ENCODE peak calls at places on chromosomes 7 and 10, in eight cellular contexts. One of them, this sample, is unnamed.

GRCh38 chr7:127922661-127923060 is 108.6 kb downstream of the LRRC4 start:
- DNase-seq in sigmoid colon: no peak
- DNase-seq in ovary: no peak
- DNase-seq in GM12878: no peak
- DNase-seq in A549: no peak
- DNase-seq in K562: no peak
- DNase-seq in stomach: no peak
- DNase-seq in transverse colon: no peak
- DNase-seq in this sample: no peak

GRCh38 chr10:34555653-34556052 is 259.4 kb downstream of the PARD3 start:
- DNase-seq in sigmoid colon: no peak
- DNase-seq in ovary: no peak
- DNase-seq in GM12878: no peak
- DNase-seq in A549: peak; percentile 71
- DNase-seq in K562: no peak
- DNase-seq in stomach: no peak
- DNase-seq in transverse colon: no peak
- DNase-seq in this sample: no peak

GRCh38 chr7:103918928-103919868 is 70.3 kb downstream of the RELN start:
- DNase-seq in sigmoid colon: no peak
- DNase-seq in ovary: no peak
- DNase-seq in GM12878: no peak
- DNase-seq in A549: no peak
- DNase-seq in K562: peak; percentile 26
- DNase-seq in stomach: no peak
- DNase-seq in transverse colon: no peak
- DNase-seq in this sample: no peak

GRCh38 chr7:114444196-114444595 is 29.6 kb downstream of the FOXP2 start:
- DNase-seq in sigmoid colon: no peak
- DNase-seq in ovary: no peak
- DNase-seq in GM12878: no peak
- DNase-seq in A549: no peak
- DNase-seq in K562: no peak
- DNase-seq in stomach: no peak
- DNase-seq in transverse colon: no peak
- DNase-seq in this sample: no peak

GRCh38 chr7:77482015-77482414 is 55.1 kb upstream of the PTPN12 start:
- DNase-seq in sigmoid colon: no peak
- DNase-seq in ovary: no peak
- DNase-seq in GM12878: no peak
- DNase-seq in A549: peak; percentile 94
- DNase-seq in K562: no peak
- DNase-seq in stomach: peak; percentile 69
- DNase-seq in transverse colon: peak; percentile 66
- DNase-seq in this sample: no peak

GRCh38 chr7:121853307-121853706 is 19.7 kb upstream of the PTPRZ1 start:
- DNase-seq in sigmoid colon: no peak
- DNase-seq in ovary: no peak
- DNase-seq in GM12878: no peak
- DNase-seq in A549: no peak
- DNase-seq in K562: no peak
- DNase-seq in stomach: no peak
- DNase-seq in transverse colon: no peak
- DNase-seq in this sample: no peak

GRCh38 chr10:14185501-14186045 is 145.2 kb downstream of the FRMD4A start:
- DNase-seq in sigmoid colon: no peak
- DNase-seq in ovary: no peak
- DNase-seq in GM12878: peak; percentile 86
- DNase-seq in A549: peak; percentile 33
- DNase-seq in K562: peak; percentile 40
- DNase-seq in stomach: no peak
- DNase-seq in transverse colon: no peak
- DNase-seq in this sample: no peak

GRCh38 chr10:79285315-79286185 is 61.7 kb upstream of the PPIF start:
- DNase-seq in sigmoid colon: no peak
- DNase-seq in ovary: no peak
- DNase-seq in GM12878: peak; percentile 91
- DNase-seq in A549: no peak
- DNase-seq in K562: no peak
- DNase-seq in stomach: no peak
- DNase-seq in transverse colon: no peak
- DNase-seq in this sample: no peak

GRCh38 chr7:51070163-51070562 is 246.4 kb downstream of the COBL start:
- DNase-seq in sigmoid colon: no peak
- DNase-seq in ovary: no peak
- DNase-seq in GM12878: no peak
- DNase-seq in A549: no peak
- DNase-seq in K562: no peak
- DNase-seq in stomach: no peak
- DNase-seq in transverse colon: no peak
- DNase-seq in this sample: no peak

GRCh38 chr7:38383281-38383680 is 109.8 kb upstream of the TARP start:
- DNase-seq in sigmoid colon: no peak
- DNase-seq in ovary: no peak
- DNase-seq in GM12878: no peak
- DNase-seq in A549: no peak
- DNase-seq in K562: no peak
- DNase-seq in stomach: no peak
- DNase-seq in transverse colon: no peak
- DNase-seq in this sample: no peak

GRCh38 chr7:38385682-38386081 is 112.2 kb upstream of the TARP start:
- DNase-seq in sigmoid colon: no peak
- DNase-seq in ovary: no peak
- DNase-seq in GM12878: no peak
- DNase-seq in A549: no peak
- DNase-seq in K562: no peak
- DNase-seq in stomach: no peak
- DNase-seq in transverse colon: no peak
- DNase-seq in this sample: no peak

GRCh38 chr7:38382627-38383026 is 109.2 kb upstream of the TARP start:
- DNase-seq in sigmoid colon: no peak
- DNase-seq in ovary: no peak
- DNase-seq in GM12878: no peak
- DNase-seq in A549: no peak
- DNase-seq in K562: no peak
- DNase-seq in stomach: no peak
- DNase-seq in transverse colon: no peak
- DNase-seq in this sample: no peak
- TF ChIP-seq EP300 in sigmoid colon: no peak
- TF ChIP-seq EP300 in ovary: no peak
- TF ChIP-seq EP300 in GM12878: no peak
- TF ChIP-seq EP300 in A549: no peak
- TF ChIP-seq EP300 in K562: no peak
- TF ChIP-seq EP300 in stomach: no peak
- TF ChIP-seq EP300 in transverse colon: no peak
- TF ChIP-seq EP300 in this sample: no peak

GRCh38 chr10:29621161-29621560 is 13.6 kb downstream of the SVIL start:
- DNase-seq in sigmoid colon: peak; percentile 66
- DNase-seq in ovary: peak; percentile 53
- DNase-seq in GM12878: no peak
- DNase-seq in A549: peak; percentile 15
- DNase-seq in K562: no peak
- DNase-seq in stomach: no peak
- DNase-seq in transverse colon: no peak
- DNase-seq in this sample: peak; percentile 81
- TF ChIP-seq POLR2A in sigmoid colon: no peak
- TF ChIP-seq POLR2A in ovary: no peak
- TF ChIP-seq POLR2A in GM12878: no peak
- TF ChIP-seq POLR2A in A549: no peak
- TF ChIP-seq POLR2A in K562: no peak
- TF ChIP-seq POLR2A in stomach: no peak
- TF ChIP-seq POLR2A in transverse colon: no peak
- TF ChIP-seq POLR2A in this sample: no peak

DNA sequence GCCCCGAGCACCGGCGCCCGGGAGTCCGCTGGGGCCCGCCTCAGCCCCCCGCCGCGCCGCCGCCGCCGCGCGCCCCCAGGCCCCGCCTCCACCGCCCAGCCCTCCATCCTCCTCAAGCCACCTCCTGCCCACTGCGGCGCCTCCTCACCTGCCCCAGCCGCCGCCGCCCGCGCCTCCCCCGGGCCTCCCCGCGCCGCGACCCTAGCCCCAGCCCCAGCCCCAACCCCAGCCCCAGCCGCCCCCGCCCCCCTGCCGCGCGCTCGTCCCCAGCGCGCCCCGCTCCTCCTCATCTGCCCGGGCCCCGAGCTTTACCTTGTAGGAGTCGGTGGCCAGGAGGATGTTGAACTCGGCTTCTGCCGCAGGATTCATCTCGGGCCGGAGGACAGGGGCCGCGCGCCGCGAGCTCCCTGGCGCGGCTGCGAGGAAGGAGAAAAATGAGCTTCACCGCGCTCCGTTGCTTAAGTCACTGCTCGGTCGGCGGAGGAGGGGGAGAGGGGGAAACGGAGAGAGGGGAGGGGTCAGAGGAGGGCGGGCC is at the start of gene NAMPT:
- DNase-seq in sigmoid colon: peak; percentile 82
- DNase-seq in ovary: peak; percentile 71
- DNase-seq in GM12878: no peak
- DNase-seq in A549: no peak
- DNase-seq in K562: peak; percentile 79
- DNase-seq in stomach: peak; percentile 59
- DNase-seq in transverse colon: peak; percentile 60
- DNase-seq in this sample: peak; percentile 97
- TF ChIP-seq EP300 in sigmoid colon: no peak
- TF ChIP-seq EP300 in ovary: no peak
- TF ChIP-seq EP300 in GM12878: no peak
- TF ChIP-seq EP300 in A549: no peak
- TF ChIP-seq EP300 in K562: no peak
- TF ChIP-seq EP300 in stomach: no peak
- TF ChIP-seq EP300 in transverse colon: no peak
- TF ChIP-seq EP300 in this sample: no peak

GRCh38 chr10:71212249-71213126 is at the start of gene UNC5B:
- DNase-seq in sigmoid colon: peak; percentile 94
- DNase-seq in ovary: peak; percentile 93
- DNase-seq in GM12878: no peak
- DNase-seq in A549: peak; percentile 80
- DNase-seq in K562: peak; percentile 92
- DNase-seq in stomach: peak; percentile 92
- DNase-seq in transverse colon: peak; percentile 89
- DNase-seq in this sample: peak; percentile 93
- TF ChIP-seq POLR2A in sigmoid colon: no peak
- TF ChIP-seq POLR2A in ovary: peak; percentile 70
- TF ChIP-seq POLR2A in GM12878: no peak
- TF ChIP-seq POLR2A in A549: peak; percentile 64
- TF ChIP-seq POLR2A in K562: no peak
- TF ChIP-seq POLR2A in stomach: no peak
- TF ChIP-seq POLR2A in transverse colon: peak; percentile 26
- TF ChIP-seq POLR2A in this sample: no peak

DNA sequence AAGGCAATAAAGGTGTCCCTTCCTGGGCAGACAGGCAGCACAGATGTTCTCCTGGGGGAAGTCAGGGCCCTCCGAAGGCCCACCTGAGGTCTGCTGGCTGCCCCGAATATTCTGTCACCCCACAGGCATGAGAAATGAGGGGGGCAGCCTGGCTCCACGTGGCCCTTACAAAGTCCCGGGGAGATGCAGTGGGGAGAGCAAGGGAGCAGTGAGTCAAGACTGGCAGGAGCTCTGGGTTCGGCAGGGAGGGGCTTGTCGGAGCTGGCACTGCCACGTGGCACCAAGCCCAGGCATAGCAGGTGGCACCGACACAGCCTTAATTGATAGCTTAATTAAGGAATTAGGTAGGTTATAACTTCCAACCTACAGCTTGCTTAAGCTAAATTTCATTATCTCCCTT is 163.9 kb downstream of the USP6NL start:
- DNase-seq in sigmoid colon: no peak
- DNase-seq in ovary: no peak
- DNase-seq in GM12878: no peak
- DNase-seq in A549: no peak
- DNase-seq in K562: no peak
- DNase-seq in stomach: peak; percentile 34
- DNase-seq in transverse colon: no peak
- DNase-seq in this sample: no peak
- TF ChIP-seq EP300 in sigmoid colon: no peak
- TF ChIP-seq EP300 in ovary: no peak
- TF ChIP-seq EP300 in GM12878: no peak
- TF ChIP-seq EP300 in A549: no peak
- TF ChIP-seq EP300 in K562: no peak
- TF ChIP-seq EP300 in stomach: no peak
- TF ChIP-seq EP300 in transverse colon: no peak
- TF ChIP-seq EP300 in this sample: no peak

DNA sequence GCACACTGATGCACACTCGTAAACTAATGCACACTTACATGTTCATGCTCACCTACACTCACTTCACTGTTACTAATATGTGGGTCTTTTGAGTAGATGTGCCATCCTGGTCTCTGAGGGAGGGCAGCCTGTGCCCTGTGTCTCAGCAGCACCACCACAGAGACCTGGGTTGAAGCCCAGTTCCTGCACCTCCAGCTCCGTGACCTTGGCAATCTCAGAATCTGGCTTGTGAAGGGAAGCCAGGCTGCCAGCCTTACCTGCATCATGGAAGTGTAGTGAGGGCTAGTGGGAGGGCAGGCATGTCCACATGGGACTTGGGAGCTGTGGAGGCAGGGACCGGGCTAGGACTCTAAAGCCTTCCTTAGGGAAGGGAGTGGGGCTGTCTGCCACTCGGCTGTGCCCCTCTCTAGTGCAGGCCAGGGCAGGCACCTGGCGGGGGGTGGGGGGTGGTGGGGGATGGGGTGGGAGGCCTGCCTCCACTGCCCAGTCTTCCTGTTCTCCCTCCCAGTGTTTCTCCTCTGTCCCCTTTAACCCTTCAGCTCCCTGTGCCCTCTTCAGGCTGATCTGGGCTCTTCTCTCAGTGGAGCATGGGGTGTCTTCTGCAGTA is 8.1 kb downstream of the ADCY1 start:
- DNase-seq in sigmoid colon: peak; percentile 37
- DNase-seq in ovary: no peak
- DNase-seq in GM12878: no peak
- DNase-seq in A549: no peak
- DNase-seq in K562: no peak
- DNase-seq in stomach: peak; percentile 26
- DNase-seq in transverse colon: no peak
- DNase-seq in this sample: peak; percentile 47
- TF ChIP-seq POLR2A in sigmoid colon: no peak
- TF ChIP-seq POLR2A in ovary: no peak
- TF ChIP-seq POLR2A in GM12878: no peak
- TF ChIP-seq POLR2A in A549: no peak
- TF ChIP-seq POLR2A in K562: no peak
- TF ChIP-seq POLR2A in stomach: no peak
- TF ChIP-seq POLR2A in transverse colon: no peak
- TF ChIP-seq POLR2A in this sample: no peak

GRCh38 chr7:15288746-15289145 is 273.1 kb downstream of the AGMO start:
- DNase-seq in sigmoid colon: no peak
- DNase-seq in ovary: no peak
- DNase-seq in GM12878: no peak
- DNase-seq in A549: no peak
- DNase-seq in K562: no peak
- DNase-seq in stomach: no peak
- DNase-seq in transverse colon: no peak
- DNase-seq in this sample: no peak
- TF ChIP-seq EP300 in sigmoid colon: no peak
- TF ChIP-seq EP300 in ovary: no peak
- TF ChIP-seq EP300 in GM12878: no peak
- TF ChIP-seq EP300 in A549: no peak
- TF ChIP-seq EP300 in K562: no peak
- TF ChIP-seq EP300 in stomach: no peak
- TF ChIP-seq EP300 in transverse colon: no peak
- TF ChIP-seq EP300 in this sample: no peak

This sample was measured in suprapubic skin.